ENCODE peak calls at places on chromosome 20, in nine cellular contexts. D, Y, K, N, A, O, Q, U and C are unnamed samples.

GRCh38 chr20:40525356-40525755 is 163.7 kb downstream of the MAFB start:
- DNase-seq in D (no peak), Y (no peak), K (no peak), N (no peak), A (no peak), O (no peak), Q (no peak), U (no peak), C (no peak)

GRCh38 chr20:20780127-20780822 is 67.8 kb upstream of the RALGAPA2 start:
- DNase-seq in D (no peak), Y (no peak), K (no peak), N (peak; percentile 62), A (no peak), O (no peak), Q (no peak), U (peak; percentile 57), C (no peak)

GRCh38 chr20:38143646-38144554 is 21.2 kb downstream of the TGM2 start:
- DNase-seq in D (no peak), Y (no peak), K (no peak), N (no peak), A (no peak), O (no peak), Q (no peak), U (peak; percentile 31), C (no peak)

GRCh38 chr20:37408202-37408929 is 62.4 kb downstream of the SRC start:
- DNase-seq in D (no peak), Y (peak; percentile 26), K (no peak), N (no peak), A (no peak), O (no peak), Q (no peak), U (no peak), C (no peak)

GRCh38 chr20:34955232-34956040 is at the start of the genes GSS and MYH7B:
- DNase-seq in D (peak; percentile 99), Y (peak; percentile 94), K (peak; percentile 93), N (peak; percentile 97), A (peak; percentile 90), O (peak; percentile 92), Q (peak; percentile 98), U (peak; percentile 99), C (peak; percentile 90)

GRCh38 chr20:3813758-3814581 is 6.4 kb upstream of the AP5S1 start:
- DNase-seq in D (peak; percentile 47), Y (no peak), K (no peak), N (no peak), A (no peak), O (peak; percentile 15), Q (no peak), U (no peak), C (no peak)

GRCh38 chr20:41508335-41508734 is 109.8 kb downstream of the CHD6 start:
- DNase-seq in D (no peak), Y (no peak), K (no peak), N (no peak), A (no peak), O (no peak), Q (no peak), U (no peak), C (no peak)

GRCh38 chr20:17446171-17446570 is 85.0 kb downstream of the BFSP1 start:
- DNase-seq in D (no peak), Y (no peak), K (no peak), N (no peak), A (no peak), O (no peak), Q (no peak), U (no peak), C (no peak)

GRCh38 chr20:63140683-63141433 is 75.1 kb downstream of the YTHDF1 start:
- DNase-seq in D (no peak), Y (no peak), K (no peak), N (no peak), A (no peak), O (no peak), Q (no peak), U (no peak), C (no peak)

GRCh38 chr20:43840382-43841070 is 74.1 kb upstream of the TOX2 start:
- DNase-seq in D (peak; percentile 49), Y (no peak), K (no peak), N (no peak), A (no peak), O (no peak), Q (peak; percentile 62), U (no peak), C (peak; percentile 24)

GRCh38 chr20:1876975-1877603 is 18.1 kb upstream of the SIRPA start:
- DNase-seq in D (no peak), Y (peak; percentile 76), K (no peak), N (no peak), A (no peak), O (peak; percentile 7), Q (no peak), U (no peak), C (no peak)

GRCh38 chr20:39825950-39826349 is 863.1 kb downstream of the MAFB start:
- DNase-seq in D (no peak), Y (no peak), K (no peak), N (no peak), A (no peak), O (no peak), Q (no peak), U (no peak), C (no peak)